ENCODE peak calls at places on chromosomes 6 and 20, in ten cellular contexts. I is T-helper 1 cell; X is AG08395; W is fibroblast of lung; P is T-helper 17 cell; F is activated gamma-delta T cell treated with Interleukin-2 at 50 U/mL for 16 hours; K is SHP77 treated with DMSO at 0.1 percent for 48 hours; R is astrocyte of the spinal cord; D is effector memory CD8-positive, alpha-beta T cell; M is NCI-H526 treated with DMSO at 0.1 percent for 48 hours. J is an unnamed sample.

GRCh38 chr20:59770851-59771250 is 162.6 kb downstream of the SYCP2 start:
- DNase-seq in I (no peak), X (no peak), W (no peak), P (no peak), F (no peak), K (no peak), R (no peak), D (no peak), M (no peak), J (no peak)

GRCh38 chr6:127900935-127901334 is at the start of gene THEMIS:
- DNase-seq in I (peak; percentile 79), X (no peak), W (no peak), P (no peak), F (peak; percentile 49), K (no peak), R (no peak), D (peak; percentile 48), M (no peak), J (no peak)

GRCh38 chr20:23782366-23782983 is 31.7 kb upstream of the CST1 start:
- DNase-seq in I (no peak), X (peak; percentile 34), W (peak; percentile 5), P (no peak), F (no peak), K (no peak), R (no peak), D (no peak), M (peak; percentile 28), J (peak; percentile 33)

GRCh38 chr6:35876902-35877301 is 44.0 kb downstream of the SRPK1 start:
- DNase-seq in I (no peak), X (no peak), W (no peak), P (no peak), F (no peak), K (no peak), R (no peak), D (no peak), M (no peak), J (no peak)

GRCh38 chr6:24231578-24231977 is 105.6 kb downstream of the NRSN1 start:
- DNase-seq in I (no peak), X (no peak), W (no peak), P (no peak), F (no peak), K (no peak), R (no peak), D (no peak), M (no peak), J (no peak)

GRCh38 chr20:5531318-5532081 is 214.7 kb upstream of the PROKR2 start:
- DNase-seq in I (no peak), X (peak; percentile 37), W (peak; percentile 49), P (no peak), F (no peak), K (no peak), R (peak; percentile 43), D (no peak), M (no peak), J (peak; percentile 57)

GRCh38 chr6:73054958-73055357 is 170.3 kb downstream of the KHDC1L start:
- DNase-seq in I (no peak), X (no peak), W (no peak), P (no peak), F (no peak), K (no peak), R (no peak), D (no peak), M (no peak), J (no peak)

GRCh38 chr20:36866681-36867485 is 9.1 kb upstream of the TLDC2 start:
- DNase-seq in I (no peak), X (peak; percentile 79), W (no peak), P (no peak), F (no peak), K (no peak), R (peak; percentile 49), D (no peak), M (no peak), J (no peak)

GRCh38 chr6:139060332-139060731 is 31.8 kb downstream of the ABRACL start:
- DNase-seq in I (no peak), X (peak; percentile 57), W (peak; percentile 86), P (no peak), F (no peak), K (no peak), R (peak; percentile 88), D (no peak), M (no peak), J (peak; percentile 70)

GRCh38 chr6:143078468-143079324 is 18.0 kb downstream of the AIG1 start:
- DNase-seq in I (no peak), X (no peak), W (no peak), P (no peak), F (no peak), K (no peak), R (peak; percentile 36), D (no peak), M (no peak), J (no peak)

GRCh38 chr6:69580696-69581095 is 216.1 kb downstream of the LMBRD1 start:
- DNase-seq in I (no peak), X (no peak), W (no peak), P (no peak), F (no peak), K (no peak), R (no peak), D (no peak), M (no peak), J (no peak)

GRCh38 chr6:134911532-134911931 is 38.4 kb downstream of the ALDH8A1 start:
- DNase-seq in I (no peak), X (peak; percentile 54), W (peak; percentile 70), P (no peak), F (no peak), K (no peak), R (peak; percentile 79), D (no peak), M (no peak), J (peak; percentile 42)

GRCh38 chr6:17469006-17469972 is 75.9 kb downstream of the CAP2 start:
- DNase-seq in I (no peak), X (no peak), W (peak; percentile 63), P (no peak), F (no peak), K (peak; percentile 12), R (no peak), D (no peak), M (no peak), J (no peak)

GRCh38 chr20:32823078-32823477 is 3.3 kb downstream of the MAPRE1 start:
- DNase-seq in I (no peak), X (peak; percentile 76), W (peak; percentile 82), P (no peak), F (no peak), K (no peak), R (peak; percentile 66), D (no peak), M (no peak), J (peak; percentile 93)

GRCh38 chr20:26135325-26136110 is 438.9 kb upstream of the ZNF337 start:
- DNase-seq in I (no peak), X (no peak), W (no peak), P (no peak), F (no peak), K (peak; percentile 92), R (no peak), D (no peak), M (no peak), J (no peak)

GRCh38 chr6:64750910-64751309 is 956.1 kb downstream of the EYS start:
- DNase-seq in I (no peak), X (no peak), W (no peak), P (no peak), F (no peak), K (no peak), R (no peak), D (no peak), M (no peak), J (no peak)

GRCh38 chr6:34226731-34227586 is 9.7 kb upstream of the HMGA1 start:
- DNase-seq in I (no peak), X (no peak), W (no peak), P (no peak), F (no peak), K (no peak), R (no peak), D (no peak), M (no peak), J (no peak)